ENCODE peak calls at places on chromosomes 13 and 19, in four cellular contexts. One of them, this sample, is unnamed.

GRCh38 chr13:48043789-48044503 is 6.4 kb downstream of the NUDT15 start:
- DNase-seq in skeletal muscle cell: peak; percentile 17
- DNase-seq in WTC11: no peak
- DNase-seq in neural progenitor cell: no peak
- DNase-seq in this sample: peak; percentile 20

GRCh38 chr13:24882665-24883064 is 118.7 kb downstream of the RNF17 start:
- DNase-seq in WTC11: no peak
- DNase-seq in skeletal muscle cell: no peak
- DNase-seq in neural progenitor cell: no peak
- DNase-seq in this sample: no peak

GRCh38 chr19:11435057-11435832 is at the start of the genes ODAD3 and PRKCSH:
- DNase-seq in neural progenitor cell: peak; percentile 100
- DNase-seq in WTC11: peak; percentile 99
- DNase-seq in skeletal muscle cell: peak; percentile 99
- DNase-seq in this sample: peak; percentile 99

GRCh38 chr19:4967738-4968461 is 1.0 kb upstream of the KDM4B start:
- DNase-seq in skeletal muscle cell: no peak
- DNase-seq in neural progenitor cell: peak; percentile 27
- DNase-seq in WTC11: no peak
- DNase-seq in this sample: no peak

GRCh38 chr19:18107235-18108083 is 9.9 kb downstream of the MAST3 start:
- DNase-seq in WTC11: no peak
- DNase-seq in skeletal muscle cell: no peak
- DNase-seq in neural progenitor cell: no peak
- DNase-seq in this sample: peak; percentile 55

GRCh38 chr13:24042710-24043440 is 117.6 kb upstream of the SPATA13 start:
- DNase-seq in neural progenitor cell: no peak
- DNase-seq in skeletal muscle cell: no peak
- DNase-seq in WTC11: no peak
- DNase-seq in this sample: no peak

GRCh38 chr19:47210689-47211316 is 20.2 kb downstream of the BBC3 start:
- DNase-seq in skeletal muscle cell: no peak
- DNase-seq in WTC11: peak; percentile 82
- DNase-seq in neural progenitor cell: peak; percentile 75
- DNase-seq in this sample: peak; percentile 89

GRCh38 chr13:88602786-88603777 is 931.9 kb downstream of the SLITRK5 start:
- DNase-seq in skeletal muscle cell: no peak
- DNase-seq in neural progenitor cell: no peak
- DNase-seq in WTC11: no peak
- DNase-seq in this sample: no peak

GRCh38 chr13:106468207-106468606 is 67.3 kb downstream of the EFNB2 start:
- DNase-seq in neural progenitor cell: no peak
- DNase-seq in skeletal muscle cell: no peak
- DNase-seq in WTC11: no peak
- DNase-seq in this sample: no peak

GRCh38 chr13:99124695-99125334 is 75.8 kb upstream of the UBAC2 start:
- DNase-seq in skeletal muscle cell: peak; percentile 43
- DNase-seq in neural progenitor cell: no peak
- DNase-seq in WTC11: no peak
- DNase-seq in this sample: peak; percentile 66

GRCh38 chr13:42225051-42225450 is 46.9 kb upstream of the AKAP11 start:
- DNase-seq in skeletal muscle cell: no peak
- DNase-seq in WTC11: no peak
- DNase-seq in neural progenitor cell: no peak
- DNase-seq in this sample: no peak

GRCh38 chr19:29629836-29630534 is 23.9 kb downstream of the POP4 start:
- DNase-seq in skeletal muscle cell: no peak
- DNase-seq in WTC11: no peak
- DNase-seq in neural progenitor cell: no peak
- DNase-seq in this sample: no peak

GRCh38 chr19:33780251-33780650 is 16.4 kb upstream of the KCTD15 start:
- DNase-seq in WTC11: no peak
- DNase-seq in neural progenitor cell: no peak
- DNase-seq in skeletal muscle cell: no peak
- DNase-seq in this sample: no peak

GRCh38 chr19:7386308-7386707 is 37.6 kb downstream of the ARHGEF18 start:
- DNase-seq in WTC11: peak; percentile 35
- DNase-seq in neural progenitor cell: no peak
- DNase-seq in skeletal muscle cell: no peak
- DNase-seq in this sample: no peak

GRCh38 chr13:113358653-113359052 is 5.3 kb downstream of the GRTP1 start:
- DNase-seq in skeletal muscle cell: no peak
- DNase-seq in WTC11: no peak
- DNase-seq in neural progenitor cell: no peak
- DNase-seq in this sample: no peak

GRCh38 chr13:33322965-33323668 is 37.6 kb upstream of the STARD13 start:
- DNase-seq in skeletal muscle cell: no peak
- DNase-seq in neural progenitor cell: no peak
- DNase-seq in WTC11: no peak
- DNase-seq in this sample: no peak

GRCh38 chr13:46339035-46339666 is 47.9 kb downstream of the RUBCNL start:
- DNase-seq in skeletal muscle cell: peak; percentile 90
- DNase-seq in WTC11: no peak
- DNase-seq in neural progenitor cell: no peak
- DNase-seq in this sample: peak; percentile 96

GRCh38 chr13:34926513-34926912 is 15.6 kb upstream of the NBEA start:
- DNase-seq in WTC11: no peak
- DNase-seq in skeletal muscle cell: peak; percentile 18
- DNase-seq in neural progenitor cell: peak; percentile 61
- DNase-seq in this sample: peak; percentile 9

GRCh38 chr19:1863638-1864479 is 480 bp upstream of the KLF16 start:
- DNase-seq in neural progenitor cell: peak; percentile 98
- DNase-seq in WTC11: peak; percentile 94
- DNase-seq in skeletal muscle cell: peak; percentile 83
- DNase-seq in this sample: peak; percentile 91

GRCh38 chr13:114088863-114089262 is 43.6 kb downstream of the RASA3 start:
- DNase-seq in skeletal muscle cell: no peak
- DNase-seq in WTC11: peak; percentile 11
- DNase-seq in neural progenitor cell: no peak
- DNase-seq in this sample: no peak

GRCh38 chr19:2516727-2517126 is 40.8 kb downstream of the GADD45B start:
- DNase-seq in WTC11: no peak
- DNase-seq in neural progenitor cell: peak; percentile 43
- DNase-seq in skeletal muscle cell: no peak
- DNase-seq in this sample: no peak

GRCh38 chr13:30235206-30235605 is 72.1 kb downstream of the KATNAL1 start:
- DNase-seq in neural progenitor cell: no peak
- DNase-seq in skeletal muscle cell: no peak
- DNase-seq in WTC11: no peak
- DNase-seq in this sample: no peak

GRCh38 chr13:94558721-94559120 is 37.2 kb downstream of the TGDS start:
- DNase-seq in neural progenitor cell: no peak
- DNase-seq in WTC11: no peak
- DNase-seq in skeletal muscle cell: no peak
- DNase-seq in this sample: no peak

This sample was measured in Kasumi-1.